ENCODE peak calls at places on chromosome 20, in seven cellular contexts. C is NCI-H82, Z is upper lobe of right lung, E is left ventricle myocardium inferior, V is cardiac fibroblast, U is stromal cell of bone marrow, M is lower leg skin. H is an unnamed sample.

GRCh38 chr20:51326241-51326819 is 216.2 kb downstream of the NFATC2 start:
- DNase-seq in V (peak; percentile 24), C (peak; percentile 61), E (peak; percentile 24), Z (no peak), U (no peak), M (no peak), H (peak; percentile 43)

GRCh38 chr20:51327251-51327841 is 215.2 kb downstream of the NFATC2 start:
- DNase-seq in U (peak; percentile 74), V (peak; percentile 53), M (no peak), C (no peak), Z (no peak), E (no peak), H (peak; percentile 49)

GRCh38 chr20:49403012-49403411 is 79.5 kb downstream of the KCNB1 start:
- DNase-seq in U (no peak), M (no peak), E (no peak), Z (no peak), C (no peak), V (no peak), H (peak; percentile 38)

GRCh38 chr20:1671891-1672669 is 14.5 kb upstream of the SIRPG start:
- DNase-seq in M (no peak), C (no peak), E (no peak), U (no peak), V (no peak), Z (no peak), H (no peak)

GRCh38 chr20:58233881-58234528 is 5.6 kb upstream of the ANKRD60 start:
- DNase-seq in E (no peak), V (no peak), C (peak; percentile 55), U (no peak), M (no peak), Z (no peak), H (peak; percentile 26)

GRCh38 chr20:62234346-62234745 is 4.0 kb upstream of the OSBPL2 start:
- DNase-seq in M (no peak), E (peak; percentile 55), U (no peak), C (no peak), V (no peak), Z (peak; percentile 77), H (no peak)

GRCh38 chr20:43666376-43667328 is at the start of gene MYBL2:
- DNase-seq in E (peak; percentile 28), V (peak; percentile 57), U (no peak), Z (peak; percentile 74), C (peak; percentile 84), M (peak; percentile 25), H (peak; percentile 38)

GRCh38 chr20:56628015-56628872 is 862 bp upstream of the TFAP2C start:
- DNase-seq in U (no peak), E (no peak), V (peak; percentile 17), C (no peak), M (no peak), Z (no peak), H (no peak)

GRCh38 chr20:8986631-8987030 is 82.3 kb upstream of the PLCB4 start:
- DNase-seq in M (no peak), E (no peak), U (no peak), V (no peak), C (no peak), Z (no peak), H (no peak)